ENCODE peak calls at places on chromosomes 4 and X, in seven cellular contexts. H, A, D, G, S, Y and M are unnamed samples.

GRCh38 chrX:152663086-152663485 is 25.4 kb downstream of the GABRQ start:
- DNase-seq in H (no peak), Y (no peak), A (no peak), D (no peak), G (no peak), S (no peak), M (no peak)

GRCh38 chr4:67875011-67875410 is 8.8 kb downstream of the TMPRSS11D start:
- DNase-seq in Y (no peak), S (no peak), A (no peak), D (no peak), H (no peak), G (no peak), M (no peak)

GRCh38 chr4:15366660-15367059 is 61.2 kb upstream of the C1QTNF7 start:
- DNase-seq in S (no peak), A (no peak), G (no peak), H (no peak), D (no peak), Y (no peak), M (no peak)

GRCh38 chrX:109710181-109710580 is 22.9 kb downstream of the ACSL4 start:
- DNase-seq in G (no peak), H (no peak), Y (no peak), A (no peak), S (peak), D (no peak), M (no peak)

GRCh38 chrX:150849486-150849885 is 49.0 kb downstream of the CD99L2 start:
- DNase-seq in H (no peak), G (no peak), S (no peak), Y (no peak), D (no peak), A (no peak), M (no peak)

GRCh38 chr4:142402925-142403324 is 443.2 kb downstream of the INPP4B start:
- DNase-seq in A (no peak), Y (no peak), G (no peak), H (no peak), D (peak), S (peak), M (no peak)

GRCh38 chr4:20020049-20020448 is 231.7 kb upstream of the SLIT2 start:
- DNase-seq in D (no peak), H (no peak), S (no peak), A (no peak), G (no peak), Y (no peak), M (no peak)

GRCh38 chr4:145930592-145930991 is 8.0 kb downstream of the ZNF827 start:
- DNase-seq in G (no peak), A (no peak), Y (no peak), D (no peak), H (no peak), S (no peak), M (no peak)

GRCh38 chr4:6900956-6901355 is 8.7 kb upstream of the TBC1D14 start:
- DNase-seq in H (no peak), S (no peak), D (no peak), G (no peak), Y (no peak), A (no peak), M (no peak)

GRCh38 chrX:31443654-31444053 is 371.8 kb upstream of the FTHL17 start:
- DNase-seq in A (no peak), H (no peak), D (no peak), G (no peak), Y (no peak), S (no peak), M (no peak)

GRCh38 chrX:20739038-20739745 is 472.5 kb upstream of the RPS6KA3 start:
- DNase-seq in A (no peak), H (no peak), Y (no peak), D (no peak), S (no peak), G (no peak), M (no peak)

GRCh38 chr4:1299301-1299860 is 9.7 kb downstream of the MAEA start:
- DNase-seq in S (no peak), H (no peak), A (no peak), G (no peak), Y (no peak), D (no peak), M (no peak)

GRCh38 chr4:31069151-31069550 is 349.0 kb downstream of the PCDH7 start:
- DNase-seq in S (peak), A (no peak), G (no peak), D (no peak), H (no peak), Y (no peak), M (no peak)

GRCh38 chrX:103356023-103356798 is at the start of gene TCEAL9:
- DNase-seq in G (no peak), A (peak), Y (no peak), S (peak), D (peak), H (peak), M (no peak)

GRCh38 chr4:153255233-153255632 is 51.0 kb downstream of the TRIM2 start:
- DNase-seq in G (no peak), H (no peak), Y (no peak), D (no peak), S (no peak), A (no peak), M (no peak)

GRCh38 chr4:153258750-153259149 is 54.5 kb downstream of the TRIM2 start:
- DNase-seq in G (no peak), Y (no peak), S (no peak), D (no peak), H (no peak), A (no peak), M (no peak)

GRCh38 chr4:153259679-153260078 is 55.4 kb downstream of the TRIM2 start:
- DNase-seq in A (no peak), Y (no peak), H (no peak), S (no peak), D (no peak), G (no peak), M (no peak)

GRCh38 chr4:153257966-153258365 is 53.7 kb downstream of the TRIM2 start:
- DNase-seq in Y (no peak), A (no peak), H (no peak), G (no peak), D (no peak), S (no peak), M (no peak)

DNA sequence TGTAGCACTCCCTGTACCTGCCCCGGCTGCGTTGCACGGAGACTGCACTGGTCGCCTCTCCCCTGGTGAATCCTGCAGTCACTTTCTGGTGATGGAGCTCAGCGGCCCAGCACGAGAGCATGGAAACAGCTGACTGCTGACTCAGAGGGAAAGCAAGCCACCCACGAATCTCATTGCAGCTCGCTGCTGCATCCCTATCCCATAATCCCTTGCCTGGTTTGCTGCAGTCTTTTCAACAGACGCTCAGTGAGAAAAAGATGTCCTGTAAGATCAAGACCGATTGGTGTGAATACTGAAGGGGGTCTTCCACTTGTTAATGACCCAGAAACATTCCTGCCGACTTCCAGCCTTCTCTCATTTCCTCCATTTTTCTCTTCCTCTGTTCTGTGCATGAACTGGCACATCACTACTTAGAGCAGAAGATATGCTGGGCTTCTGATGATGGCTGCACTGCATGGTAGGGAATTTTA is 52.9 kb downstream of the TRIM2 start:
- DNase-seq in G (no peak), D (no peak), H (no peak), S (peak), A (peak), Y (no peak), M (no peak)
- H3K4me3 ChIP-seq in G (no peak), D (peak), H (no peak), S (no peak), A (no peak), Y (peak), M (no peak)

GRCh38 chrX:29913647-29914046 is 301.7 kb upstream of the MAGEB2 start:
- DNase-seq in A (no peak), D (no peak), G (no peak), Y (no peak), H (no peak), S (no peak), M (no peak)

DNA sequence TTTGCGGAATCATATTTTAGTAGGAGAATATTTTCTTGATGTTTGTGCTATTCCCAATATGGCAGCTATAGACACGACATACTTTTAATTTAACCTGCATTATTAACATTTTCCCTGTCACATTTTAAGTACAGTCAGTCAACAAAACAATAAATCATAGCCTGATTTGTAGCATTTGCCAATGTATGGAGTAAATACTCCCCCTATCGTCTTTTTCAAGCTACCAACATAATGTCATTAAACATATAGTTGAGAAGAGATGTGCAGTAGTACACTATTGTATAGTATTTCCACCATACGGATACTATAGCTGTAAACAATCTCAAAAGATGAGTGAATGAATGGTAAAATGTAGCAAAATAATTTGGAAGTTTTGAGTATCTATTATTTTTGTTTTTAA is 303.7 kb upstream of the MAGEB2 start:
- DNase-seq in Y (no peak), D (no peak), H (no peak), G (no peak), A (no peak), S (no peak), M (no peak)
- H3K4me3 ChIP-seq in Y (no peak), D (no peak), H (no peak), G (no peak), A (no peak), S (no peak), M (no peak)

GRCh38 chrX:115941388-115941787 is 229.2 kb upstream of the AGTR2 start:
- DNase-seq in A (no peak), Y (no peak), H (no peak), S (no peak), D (no peak), G (no peak), M (no peak)

GRCh38 chrX:115940348-115940747 is 230.2 kb upstream of the AGTR2 start:
- DNase-seq in Y (peak), G (no peak), D (no peak), H (no peak), A (no peak), S (no peak), M (no peak)

GRCh38 chrX:115939636-115940160 is 230.8 kb upstream of the AGTR2 start:
- DNase-seq in S (no peak), D (no peak), H (no peak), A (no peak), G (no peak), Y (peak), M (no peak)

GRCh38 chrX:115939070-115939469 is 231.5 kb upstream of the AGTR2 start:
- DNase-seq in Y (peak), A (no peak), G (peak), S (no peak), H (no peak), D (no peak), M (no peak)

DNA sequence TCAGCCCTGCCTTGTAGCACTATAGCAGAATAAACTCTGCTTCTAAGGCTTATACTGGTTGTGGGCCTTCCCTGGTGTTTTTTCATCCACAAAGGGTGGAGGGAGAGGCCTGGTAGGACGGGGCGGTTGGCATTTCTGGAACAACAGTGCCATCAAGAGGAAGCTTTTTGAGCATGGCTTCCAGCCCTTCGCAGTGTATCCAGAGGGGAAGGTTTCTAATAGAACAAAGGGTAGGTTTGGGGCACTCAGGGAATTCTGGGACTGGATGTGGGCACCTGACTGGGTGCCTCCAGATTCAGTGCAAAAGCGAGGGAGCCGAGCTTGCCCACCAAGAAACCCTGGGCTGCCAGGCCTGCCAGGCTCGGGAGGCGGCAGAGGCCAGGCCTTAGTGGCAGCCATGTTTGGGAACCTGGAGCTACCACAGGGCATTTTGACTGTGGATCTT is 229.6 kb upstream of the AGTR2 start:
- DNase-seq in A (no peak), D (peak), H (no peak), Y (peak), S (peak), G (peak), M (no peak)
- H3K4me3 ChIP-seq in A (no peak), D (no peak), H (no peak), Y (peak), S (no peak), G (no peak), M (no peak)

GRCh38 chr4:88012652-88013051 is 5.2 kb downstream of the PKD2 start:
- DNase-seq in D (no peak), H (no peak), S (no peak), A (no peak), G (no peak), Y (no peak), M (no peak)
- H3K4me3 ChIP-seq in D (no peak), H (no peak), S (no peak), A (no peak), G (peak), Y (no peak), M (no peak)

GRCh38 chr4:24422644-24423043 is 161.7 kb downstream of the DHX15 start:
- DNase-seq in S (no peak), D (no peak), H (no peak), G (no peak), Y (no peak), A (no peak), M (no peak)
- H3K4me3 ChIP-seq in S (no peak), D (no peak), H (no peak), G (no peak), Y (no peak), A (no peak), M (no peak)

GRCh38 chr4:51932261-51932660 is 87.9 kb downstream of the LRRC66 start:
- DNase-seq in D (no peak), H (no peak), G (no peak), S (peak), Y (no peak), A (no peak), M (no peak)
- H3K4me3 ChIP-seq in D (no peak), H (no peak), G (no peak), S (no peak), Y (no peak), A (no peak), M (no peak)

GRCh38 chrX:41734530-41734929 is 10.5 kb downstream of the GPR82 start:
- DNase-seq in S (no peak), H (no peak), A (no peak), Y (no peak), D (no peak), G (no peak), M (peak)
- H3K4me3 ChIP-seq in S (no peak), H (no peak), A (no peak), Y (no peak), D (no peak), G (no peak), M (no peak)

DNA sequence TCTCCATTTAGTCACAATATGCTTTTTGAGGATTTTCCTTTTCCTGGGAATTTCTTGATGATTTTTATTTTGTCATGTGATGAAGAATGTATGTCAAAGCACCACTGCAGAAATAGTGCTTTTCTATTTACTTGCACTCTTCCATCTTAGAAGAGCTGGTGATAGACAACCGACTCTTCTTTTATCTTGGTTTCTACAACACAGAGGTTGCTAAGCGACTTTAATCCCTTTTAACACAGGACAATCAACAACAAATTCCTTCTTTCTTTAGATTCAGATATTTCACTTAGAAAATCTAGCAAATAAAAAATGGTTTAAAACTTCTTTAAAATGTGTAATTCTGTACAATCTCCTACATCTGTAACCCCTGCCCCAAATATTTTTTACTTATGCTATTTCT is 34.6 kb downstream of the TET2 start:
- DNase-seq in G (no peak), D (no peak), A (no peak), H (no peak), S (no peak), Y (no peak), M (no peak)
- H3K4me3 ChIP-seq in G (no peak), D (no peak), A (no peak), H (no peak), S (no peak), Y (no peak), M (no peak)